ENCODE peak calls at places on chromosome 22, in seven cellular contexts. K, Q, I, C, R, U and A are unnamed samples.

GRCh38 chr22:44823806-44824205 is 71.4 kb downstream of the ARHGAP8 start:
- DNase-seq in K (no peak), Q (no peak), I (no peak), C (no peak), R (no peak), U (no peak), A (no peak)

GRCh38 chr22:36913431-36914382 is at the start of gene CSF2RB:
- DNase-seq in K (no peak), Q (no peak), I (peak; percentile 69), C (no peak), R (no peak), U (peak; percentile 60), A (no peak)

GRCh38 chr22:37818397-37819099 is 4.6 kb upstream of the GALR3 start:
- DNase-seq in K (peak; percentile 48), Q (no peak), I (peak; percentile 83), C (no peak), R (no peak), U (peak; percentile 77), A (no peak)

GRCh38 chr22:16601437-16602223 is 9.0 kb upstream of the CCT8L2 start:
- DNase-seq in K (peak; percentile 28), Q (no peak), I (no peak), C (no peak), R (no peak), U (no peak), A (no peak)

GRCh38 chr22:50184004-50184461 is 1.7 kb upstream of the TRABD start:
- DNase-seq in K (peak; percentile 82), Q (peak; percentile 62), I (peak; percentile 89), C (no peak), R (no peak), U (peak; percentile 75), A (no peak)

GRCh38 chr22:26669060-26669481 is 11.7 kb downstream of the MIAT start:
- DNase-seq in K (no peak), Q (no peak), I (no peak), C (no peak), R (no peak), U (peak; percentile 24), A (no peak)

GRCh38 chr22:17192186-17192585 is 27.0 kb downstream of the ADA2 start:
- DNase-seq in K (no peak), Q (no peak), I (no peak), C (no peak), R (no peak), U (no peak), A (no peak)

GRCh38 chr22:37267128-37267587 is 15.2 kb upstream of the CYTH4 start:
- DNase-seq in K (peak; percentile 15), Q (no peak), I (no peak), C (peak; percentile 26), R (no peak), U (peak; percentile 55), A (no peak)

GRCh38 chr22:28316014-28316413 is 363.6 kb downstream of the TTC28 start:
- DNase-seq in K (no peak), Q (no peak), I (no peak), C (no peak), R (no peak), U (no peak), A (no peak)

GRCh38 chr22:37870273-37870672 is 21.1 kb downstream of the EIF3L start:
- DNase-seq in K (no peak), Q (no peak), I (no peak), C (no peak), R (no peak), U (no peak), A (no peak)

GRCh38 chr22:45441158-45441557 is 27.7 kb downstream of the RIBC2 start:
- DNase-seq in K (peak; percentile 70), Q (peak; percentile 45), I (peak; percentile 84), C (peak; percentile 46), R (no peak), U (peak; percentile 51), A (no peak)

GRCh38 chr22:24807284-24807950 is 1.4 kb downstream of the SGSM1 start:
- DNase-seq in K (peak; percentile 53), Q (peak; percentile 23), I (no peak), C (no peak), R (no peak), U (peak; percentile 17), A (no peak)

DNA sequence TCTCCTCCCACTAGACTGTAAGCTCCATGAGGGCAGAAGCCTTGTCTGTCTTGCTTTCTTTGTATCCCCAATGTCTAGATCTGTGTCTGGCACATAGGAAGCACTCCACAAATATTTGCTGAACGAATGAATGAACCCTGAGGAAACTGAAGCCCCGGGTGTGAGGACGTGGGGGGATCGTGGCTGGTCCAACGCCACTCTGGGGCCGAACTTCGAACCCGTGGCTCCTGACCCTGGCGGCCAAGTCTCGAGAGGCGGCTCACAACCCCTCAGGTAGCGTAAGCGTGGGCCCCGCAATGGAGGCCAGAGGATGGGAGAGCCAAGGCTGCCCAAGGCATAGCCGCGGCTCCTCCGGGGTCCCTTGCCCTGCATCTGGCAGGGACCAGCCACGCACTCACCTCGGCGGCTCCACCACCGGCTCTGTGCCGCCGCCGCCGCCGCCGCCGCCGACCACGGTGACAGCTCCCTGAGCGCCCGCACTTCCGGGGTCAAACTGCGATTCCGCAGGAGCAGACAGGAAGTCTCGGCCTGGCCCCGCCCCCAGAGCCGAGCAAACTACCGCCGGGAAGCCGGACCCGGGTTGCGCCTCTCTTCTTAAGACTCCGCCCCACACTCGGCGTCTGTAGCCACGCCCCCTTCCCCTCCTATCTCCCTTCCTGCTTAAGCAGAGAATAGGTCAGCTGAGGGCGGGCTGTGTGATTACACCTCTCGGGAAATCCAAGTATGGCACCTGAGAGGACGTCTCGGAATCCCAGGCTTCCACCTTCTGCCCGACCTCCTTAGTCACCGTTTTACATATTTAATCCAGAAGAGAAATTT is at the start of gene ASCC2:
- DNase-seq in K (peak; percentile 98), Q (peak; percentile 98), I (peak; percentile 99), C (peak; percentile 91), R (peak; percentile 91), U (peak; percentile 100), A (peak; percentile 100)
- TF ChIP-seq EP300 in K (no peak), Q (peak; percentile 72), I (no peak), C (no peak), R (no peak), U (no peak), A (no peak)

GRCh38 chr22:41939981-41940852 is 6.7 kb downstream of the CENPM start:
- DNase-seq in K (no peak), Q (no peak), I (no peak), C (no peak), R (peak; percentile 98), U (peak; percentile 94), A (no peak)
- TF ChIP-seq POLR2A in K (no peak), Q (no peak), I (no peak), C (no peak), R (peak; percentile 96), U (peak; percentile 92), A (no peak)

DNA sequence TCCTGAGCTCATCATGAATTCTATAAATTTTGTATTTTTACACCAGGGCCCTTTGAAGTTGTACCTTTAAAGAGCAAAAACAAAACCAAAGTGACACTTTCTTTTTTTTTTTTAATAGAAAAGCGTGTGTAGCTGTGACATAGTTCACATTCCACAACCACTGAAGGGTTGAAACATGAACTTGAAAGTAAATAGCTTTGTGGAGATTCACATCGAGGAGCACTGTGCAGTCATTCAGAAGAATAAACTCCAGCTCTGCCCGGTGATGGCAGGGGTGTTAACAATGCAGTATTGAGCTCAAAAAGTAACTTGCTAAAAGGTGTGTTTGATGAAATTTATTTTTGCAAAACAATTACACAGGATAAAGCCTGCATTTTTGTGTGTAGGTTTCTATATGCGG is 1166.2 kb downstream of the TBC1D22A start:
- DNase-seq in K (no peak), Q (no peak), I (no peak), C (no peak), R (no peak), U (no peak), A (no peak)
- H3K4me1 ChIP-seq in K (no peaks in the 10 kb centered on the region), Q (no peaks in the 10 kb centered on the region), I (no peaks in the 10 kb centered on the region), C (no peaks in the 10 kb centered on the region), R (peaks cover 7% of the 10 kb centered on the region), U (no peaks in the 10 kb centered on the region), A (no peaks in the 10 kb centered on the region)

GRCh38 chr22:31857247-31857646 is 87.1 kb upstream of the YWHAH start:
- DNase-seq in K (no peak), Q (no peak), I (no peak), C (no peak), R (no peak), U (no peak), A (no peak)
- TF ChIP-seq EP300 in K (no peak), Q (no peak), I (no peak), C (no peak), R (no peak), U (no peak), A (no peak)